ENCODE peak calls at places on chromosomes 11 and 22, in five cellular contexts. Q is cardiac muscle cell; N is stimulated activated naive CD8-positive, alpha-beta T cell treated with anti-CD3 and anti-CD28 coated beads, Interleukin-15, Interleukin-2, amounts not matched to agents 100 U/mL and 50 U/mL, for 24 hours; M is activated T-cell treated with anti-CD3 and anti-CD28 coated beads, Interleukin-2, amount 50 U/mL, for 1 hour; L is stimulated activated CD8-positive, alpha-beta memory T cell treated with anti-CD3 and anti-CD28 coated beads, Interleukin-4, amount 100 ng/mL, for 1 hour. A is an unnamed sample.

GRCh38 chr11:2933376-2934056 is 4.3 kb upstream of the PHLDA2 start:
- DNase-seq in Q (peak; percentile 70), N (peak; percentile 66), M (no peak), L (no peak), A (no peak)

GRCh38 chr11:79294845-79295520 is 145.8 kb downstream of the TENM4 start:
- DNase-seq in Q (no peak), N (no peak), M (no peak), L (no peak), A (peak; percentile 76)

GRCh38 chr11:65118097-65118837 is 766 bp upstream of the ZNHIT2 start:
- DNase-seq in Q (no peak), N (no peak), M (no peak), L (no peak), A (no peak)

GRCh38 chr22:28951969-28952521 is 68.7 kb downstream of the ZNRF3 start:
- DNase-seq in Q (peak; percentile 47), N (no peak), M (no peak), L (no peak), A (no peak)

GRCh38 chr11:134943544-134943943 is 531.5 kb upstream of the B3GAT1 start:
- DNase-seq in Q (no peak), N (no peak), M (no peak), L (no peak), A (no peak)

GRCh38 chr22:20537325-20537756 is 29.9 kb downstream of the MED15 start:
- DNase-seq in Q (no peak), N (no peak), M (no peak), L (no peak), A (no peak)

GRCh38 chr11:131668867-131669780 is 298.7 kb downstream of the NTM start:
- DNase-seq in Q (peak; percentile 48), N (peak; percentile 62), M (peak; percentile 20), L (no peak), A (peak; percentile 19)

GRCh38 chr11:35272391-35272821 is 133.4 kb downstream of the CD44 start:
- DNase-seq in Q (no peak), N (peak; percentile 66), M (peak; percentile 30), L (no peak), A (no peak)

GRCh38 chr11:2302844-2303626 is 1.2 kb downstream of the TSPAN32 start:
- DNase-seq in Q (no peak), N (peak; percentile 41), M (no peak), L (no peak), A (no peak)

GRCh38 chr11:19276859-19277808 is 36.4 kb upstream of the E2F8 start:
- DNase-seq in Q (peak; percentile 21), N (no peak), M (no peak), L (no peak), A (no peak)

GRCh38 chr22:30202531-30203006 is 44.0 kb downstream of the LIF start:
- DNase-seq in Q (peak; percentile 58), N (no peak), M (no peak), L (no peak), A (no peak)

GRCh38 chr22:47322854-47323253 is 560.4 kb downstream of the TBC1D22A start:
- DNase-seq in Q (no peak), N (no peak), M (no peak), L (no peak), A (peak; percentile 81)

GRCh38 chr11:3152471-3153110 is 12.5 kb downstream of the OSBPL5 start:
- DNase-seq in Q (peak; percentile 36), N (no peak), M (no peak), L (no peak), A (no peak)

GRCh38 chr11:17556999-17557398 is 9.9 kb downstream of the OTOG start:
- DNase-seq in Q (no peak), N (no peak), M (no peak), L (no peak), A (no peak)

GRCh38 chr11:64357904-64358535 is 942 bp upstream of the RPS6KA4 start:
- DNase-seq in Q (no peak), N (peak; percentile 67), M (peak; percentile 60), L (no peak), A (no peak)

GRCh38 chr11:130765951-130766649 is 150.2 kb downstream of the SNX19 start:
- DNase-seq in Q (no peak), N (no peak), M (no peak), L (no peak), A (no peak)

GRCh38 chr11:74646964-74647363 is 54.6 kb downstream of the POLD3 start:
- DNase-seq in Q (no peak), N (no peak), M (no peak), L (no peak), A (no peak)

GRCh38 chr11:18705651-18706281 is 7.2 kb downstream of the TMEM86A start:
- DNase-seq in Q (peak; percentile 20), N (peak; percentile 31), M (peak; percentile 45), L (no peak), A (peak; percentile 26)

GRCh38 chr22:23163665-23164064 is 16.6 kb upstream of the BCR start:
- DNase-seq in Q (no peak), N (no peak), M (no peak), L (no peak), A (no peak)

GRCh38 chr11:47271961-47272661 is 2.2 kb downstream of the MADD start:
- DNase-seq in Q (no peak), N (no peak), M (no peak), L (no peak), A (peak; percentile 61)

GRCh38 chr22:21054046-21054713 is 8.4 kb downstream of the LRRC74B start:
- DNase-seq in Q (no peak), N (no peak), M (no peak), L (no peak), A (no peak)

GRCh38 chr11:16262645-16262955 is 93.7 kb downstream of the SOX6 start:
- DNase-seq in Q (no peak), N (no peak), M (no peak), L (no peak), A (no peak)

GRCh38 chr11:13260196-13260962 is 17.2 kb upstream of the BMAL1 start:
- DNase-seq in Q (no peak), N (no peak), M (no peak), L (no peak), A (no peak)

GRCh38 chr11:93080146-93080759 is 110.8 kb downstream of the MTNR1B start:
- DNase-seq in Q (no peak), N (no peak), M (no peak), L (no peak), A (no peak)

GRCh38 chr11:125390949-125391348 is 105.1 kb downstream of the FEZ1 start:
- DNase-seq in Q (peak; percentile 83), N (no peak), M (no peak), L (no peak), A (no peak)

GRCh38 chr22:50529416-50530279 is at the start of gene TYMP:
- DNase-seq in Q (no peak), N (peak; percentile 86), M (peak; percentile 71), L (no peak), A (no peak)

GRCh38 chr22:31637938-31638618 is 23.9 kb downstream of the PISD start:
- DNase-seq in Q (peak; percentile 54), N (no peak), M (no peak), L (no peak), A (no peak)

GRCh38 chr11:67273260-67273990 is 7.2 kb downstream of the GRK2 start:
- DNase-seq in Q (no peak), N (no peak), M (peak; percentile 32), L (no peak), A (no peak)

GRCh38 chr11:114774599-114775365 is 96.5 kb downstream of the NXPE2 start:
- DNase-seq in Q (peak; percentile 41), N (no peak), M (no peak), L (no peak), A (peak; percentile 50)

GRCh38 chr22:25495286-25495685 is 69.2 kb upstream of the GRK3 start:
- DNase-seq in Q (no peak), N (no peak), M (no peak), L (no peak), A (no peak)

GRCh38 chr11:47270331-47271271 is 668 bp downstream of the MADD start:
- DNase-seq in Q (peak; percentile 70), N (peak; percentile 38), M (peak; percentile 40), L (no peak), A (peak; percentile 21)

GRCh38 chr11:98099371-98099770 is 921.4 kb upstream of the CNTN5 start:
- DNase-seq in Q (no peak), N (no peak), M (no peak), L (no peak), A (no peak)

GRCh38 chr11:118267486-118267885 is 3.4 kb upstream of the MPZL2 start:
- DNase-seq in Q (no peak), N (no peak), M (no peak), L (no peak), A (peak; percentile 28)

A was measured in NCI-H1105.